ENCODE peak calls at places on chromosomes 2 and 18, in four cellular contexts. C is stimulated activated CD4-positive, alpha-beta T cell treated with anti-CD3 and anti-CD28 coated beads, Interleukin-2, amount 100 ng/mL, for 24 hours; R is dorsolateral prefrontal cortex; O is nucleus accumbens. M is an unnamed sample.

GRCh38 chr2:239692348-239692747 is 291.5 kb upstream of the HDAC4 start:
- DNase-seq in R (no peak), O (no peak), C (no peak), M (no peak)

GRCh38 chr2:85662899-85663683 is 4.9 kb downstream of the SFTPB start:
- DNase-seq in R (no peak), C (no peak), O (no peak), M (no peak)

GRCh38 chr2:63673865-63674533 is 85.2 kb downstream of the MDH1 start:
- DNase-seq in R (no peak), C (no peak), O (no peak), M (no peak)

GRCh38 chr2:203629699-203630098 is 76.7 kb upstream of the CD28 start:
- DNase-seq in O (no peak), C (no peak), R (no peak), M (no peak)

GRCh38 chr2:173161040-173161439 is 85.4 kb downstream of the MAP3K20 start:
- DNase-seq in C (no peak), R (no peak), O (no peak), M (no peak)

GRCh38 chr2:237542001-237542704 is 24.2 kb upstream of the PRLH start:
- DNase-seq in O (no peak), C (no peak), R (no peak), M (no peak)

GRCh38 chr2:207765541-207765940 is 4.2 kb downstream of the FZD5 start:
- DNase-seq in C (no peak), O (no peak), R (no peak), M (no peak)

GRCh38 chr2:239109916-239110545 is 262.1 kb downstream of the TWIST2 start:
- DNase-seq in R (no peak), C (no peak), O (no peak), M (no peak)

GRCh38 chr18:25465152-25465790 is 113.3 kb upstream of the ZNF521 start:
- DNase-seq in O (no peak), R (no peak), C (no peak), M (no peak)

GRCh38 chr2:210195066-210195852 is 24.1 kb upstream of the KANSL1L start:
- DNase-seq in R (no peak), O (no peak), C (no peak), M (no peak)

GRCh38 chr2:172448544-172449267 is 21.3 kb downstream of the ITGA6 start:
- DNase-seq in C (no peak), R (no peak), O (no peak), M (no peak)

GRCh38 chr18:74541703-74542555 is 7.6 kb downstream of the CNDP1 start:
- DNase-seq in R (peak), O (peak), C (no peak), M (no peak)

GRCh38 chr2:33090553-33091134 is 143.9 kb downstream of the LTBP1 start:
- DNase-seq in R (no peak), O (no peak), C (no peak), M (no peak)

GRCh38 chr2:129233751-129234406 is 745.6 kb upstream of the RAB6C start:
- DNase-seq in O (no peak), C (no peak), R (no peak), M (no peak)

GRCh38 chr2:187302619-187303018 is 145.4 kb downstream of the CALCRL start:
- DNase-seq in O (no peak), C (no peak), R (no peak), M (no peak)

GRCh38 chr2:1047485-1047884 is 96.8 kb downstream of the SNTG2 start:
- DNase-seq in R (no peak), O (no peak), C (no peak), M (no peak)

GRCh38 chr2:112482309-112483046 is 522 bp downstream of the TTL start:
- DNase-seq in C (peak), O (peak), R (peak), M (peak)

GRCh38 chr2:75728614-75729419 is 18.1 kb upstream of the GCFC2 start:
- DNase-seq in R (no peak), O (no peak), C (no peak), M (no peak)

GRCh38 chr2:230666885-230667712 is 45.5 kb upstream of the CAB39 start:
- DNase-seq in O (no peak), R (no peak), C (no peak), M (no peak)

GRCh38 chr2:21047161-21048009 is 3.5 kb upstream of the APOB start:
- DNase-seq in R (no peak), O (no peak), C (no peak), M (no peak)

GRCh38 chr2:109094144-109094543 is 34.9 kb upstream of the SH3RF3 start:
- DNase-seq in C (no peak), O (no peak), R (no peak), M (no peak)

GRCh38 chr2:58107803-58108710 is 61.5 kb downstream of the VRK2 start:
- DNase-seq in R (no peak), O (no peak), C (no peak), M (no peak)

GRCh38 chr2:24797644-24798043 is 4.4 kb downstream of the CENPO start:
- DNase-seq in O (no peak), C (no peak), R (no peak), M (no peak)

GRCh38 chr2:66550826-66551225 is 115.9 kb downstream of the MEIS1 start:
- DNase-seq in O (no peak), C (no peak), R (no peak), M (no peak)

GRCh38 chr18:54690198-54690597 is 99.2 kb downstream of the DYNAP start:
- DNase-seq in C (no peak), R (no peak), O (no peak), M (no peak)

GRCh38 chr2:44935854-44936185 is 5.7 kb upstream of the SIX3 start:
- DNase-seq in R (no peak), O (no peak), C (no peak), M (no peak)

GRCh38 chr2:113876503-113877387 is 13.1 kb upstream of the ACTR3 start:
- DNase-seq in C (peak), R (no peak), O (peak), M (peak)

GRCh38 chr18:2948038-2948437 is 64.9 kb downstream of the LPIN2 start:
- DNase-seq in O (no peak), C (no peak), R (no peak), M (no peak)

GRCh38 chr2:102301867-102302362 is 9.4 kb upstream of the IL1RL1 start:
- DNase-seq in O (no peak), C (peak), R (no peak), M (peak)

M was measured in activated CD4-positive, CD25-positive, alpha-beta regulatory T cell treated with anti-CD3 and anti-CD28 coated beads, Interleukin-2, amount 50 U/mL, for 72 hours.